ENCODE peak calls at places on chromosome 4, in nine cellular contexts. B, Y, L, O, I, N, T, K and D are unnamed samples.

GRCh38 chr4:80361329-80361900 is 25.9 kb downstream of the CFAP299 start:
- DNase-seq in B (no peak), Y (no peak), L (no peak), O (no peak), I (no peak), N (peak; percentile 41), T (no peak), K (no peak), D (no peak)

GRCh38 chr4:26144526-26145167 is 176.2 kb upstream of the RBPJ start:
- DNase-seq in B (no peak), Y (no peak), L (no peak), O (no peak), I (no peak), N (peak; percentile 36), T (no peak), K (no peak), D (no peak)

GRCh38 chr4:87506974-87507701 is 22.0 kb downstream of the SPARCL1 start:
- DNase-seq in B (no peak), Y (no peak), L (no peak), O (no peak), I (no peak), N (peak; percentile 85), T (no peak), K (peak; percentile 67), D (no peak)

GRCh38 chr4:183831689-183832088 is 73.4 kb upstream of the STOX2 start:
- DNase-seq in B (no peak), Y (no peak), L (no peak), O (no peak), I (no peak), N (no peak), T (no peak), K (no peak), D (no peak)

GRCh38 chr4:156762851-156763250 is 208.7 kb downstream of the PDGFC start:
- DNase-seq in B (no peak), Y (no peak), L (no peak), O (no peak), I (no peak), N (no peak), T (no peak), K (no peak), D (no peak)

GRCh38 chr4:159823743-159824142 is 720.9 kb downstream of the RAPGEF2 start:
- DNase-seq in B (no peak), Y (no peak), L (no peak), O (no peak), I (no peak), N (no peak), T (no peak), K (no peak), D (no peak)

GRCh38 chr4:121191351-121191750 is 27.2 kb upstream of the TNIP3 start:
- DNase-seq in B (no peak), Y (no peak), L (no peak), O (no peak), I (no peak), N (no peak), T (no peak), K (no peak), D (no peak)

GRCh38 chr4:2830632-2831610 is 12.7 kb upstream of the ADD1 start:
- DNase-seq in B (peak; percentile 10), Y (no peak), L (no peak), O (no peak), I (no peak), N (no peak), T (no peak), K (no peak), D (no peak)

GRCh38 chr4:52172166-52172565 is 121.1 kb downstream of the SPATA18 start:
- DNase-seq in B (no peak), Y (no peak), L (no peak), O (no peak), I (no peak), N (no peak), T (no peak), K (no peak), D (no peak)

GRCh38 chr4:66564901-66565648 is 894.8 kb upstream of the EPHA5 start:
- DNase-seq in B (no peak), Y (no peak), L (no peak), O (no peak), I (no peak), N (peak; percentile 73), T (no peak), K (no peak), D (no peak)

GRCh38 chr4:26127851-26128337 is 192.9 kb upstream of the RBPJ start:
- DNase-seq in B (no peak), Y (no peak), L (no peak), O (no peak), I (no peak), N (no peak), T (no peak), K (no peak), D (no peak)

GRCh38 chr4:178192611-178193010 is 750.4 kb upstream of the AGA start:
- DNase-seq in B (no peak), Y (no peak), L (no peak), O (no peak), I (no peak), N (no peak), T (no peak), K (no peak), D (no peak)

GRCh38 chr4:169064281-169064680 is 54.2 kb upstream of the CBR4 start:
- DNase-seq in B (no peak), Y (no peak), L (no peak), O (no peak), I (no peak), N (no peak), T (no peak), K (no peak), D (no peak)

GRCh38 chr4:56628592-56628991 is 52.5 kb downstream of the HOPX start:
- DNase-seq in B (no peak), Y (no peak), L (no peak), O (no peak), I (no peak), N (no peak), T (no peak), K (no peak), D (no peak)

GRCh38 chr4:120156115-120156718 is 89.6 kb upstream of the MAD2L1 start:
- DNase-seq in B (no peak), Y (no peak), L (no peak), O (peak; percentile 51), I (no peak), N (peak; percentile 80), T (peak; percentile 19), K (peak; percentile 23), D (no peak)

GRCh38 chr4:174869334-174869733 is 40.3 kb upstream of the GLRA3 start:
- DNase-seq in B (no peak), Y (no peak), L (no peak), O (no peak), I (no peak), N (no peak), T (no peak), K (no peak), D (no peak)

GRCh38 chr4:86848732-86849617 is at the start of gene SLC10A6:
- DNase-seq in B (no peak), Y (no peak), L (no peak), O (no peak), I (no peak), N (no peak), T (peak; percentile 39), K (no peak), D (no peak)

GRCh38 chr4:6367313-6367945 is 97.8 kb downstream of the WFS1 start:
- DNase-seq in B (no peak), Y (no peak), L (no peak), O (no peak), I (no peak), N (no peak), T (no peak), K (no peak), D (no peak)

GRCh38 chr4:82948647-82949204 is 48.2 kb downstream of the THAP9 start:
- DNase-seq in B (no peak), Y (no peak), L (no peak), O (no peak), I (no peak), N (peak; percentile 52), T (no peak), K (no peak), D (no peak)

GRCh38 chr4:182916483-182917181 is 554 bp downstream of the DCTD start:
- DNase-seq in B (no peak), Y (no peak), L (peak; percentile 15), O (peak; percentile 43), I (peak; percentile 81), N (peak; percentile 79), T (peak; percentile 72), K (no peak), D (peak; percentile 73)

GRCh38 chr4:133513891-133514290 is 364.8 kb downstream of the PCDH10 start:
- DNase-seq in B (no peak), Y (no peak), L (no peak), O (no peak), I (no peak), N (no peak), T (no peak), K (no peak), D (no peak)